ENCODE peak calls at places on chromosomes 1 and 21, in four cellular contexts. One of them, this sample, is unnamed. For H3K4me1 and H3K9me3, the result is how much of the 10 kb centered on the place peaks cover.

GRCh38 chr1:153364181-153364580 is 6.5 kb downstream of the S100A9 start:
- DNase-seq in endothelial cell of umbilical vein: no peak
- DNase-seq in DND-41: no peak
- DNase-seq in SJSA1: no peak
- DNase-seq in this sample: no peak

GRCh38 chr1:178908358-178908757 is 37.5 kb upstream of the ANGPTL1 start:
- DNase-seq in endothelial cell of umbilical vein: no peak
- DNase-seq in DND-41: no peak
- DNase-seq in SJSA1: no peak
- DNase-seq in this sample: no peak

GRCh38 chr1:171912509-171913185 is 71.3 kb downstream of the DNM3 start:
- DNase-seq in endothelial cell of umbilical vein: no peak
- DNase-seq in DND-41: no peak
- DNase-seq in SJSA1: no peak
- DNase-seq in this sample: no peak

GRCh38 chr1:160219062-160219929 is 14.1 kb downstream of the PEA15 start:
- DNase-seq in endothelial cell of umbilical vein: peak
- DNase-seq in DND-41: no peak
- DNase-seq in SJSA1: peak
- DNase-seq in this sample: no peak

GRCh38 chr1:65942476-65942875 is 149.8 kb downstream of the PDE4B start:
- DNase-seq in endothelial cell of umbilical vein: no peak
- DNase-seq in DND-41: no peak
- DNase-seq in SJSA1: no peak
- DNase-seq in this sample: no peak

GRCh38 chr1:98049370-98050115 is 128.7 kb upstream of the DPYD start:
- DNase-seq in endothelial cell of umbilical vein: peak
- DNase-seq in DND-41: no peak
- DNase-seq in SJSA1: no peak
- DNase-seq in this sample: no peak

GRCh38 chr1:69710484-69710883 is 142.8 kb downstream of the LRRC7 start:
- DNase-seq in endothelial cell of umbilical vein: peak
- DNase-seq in DND-41: no peak
- DNase-seq in SJSA1: no peak
- DNase-seq in this sample: no peak

GRCh38 chr1:164137273-164137947 is 421.6 kb upstream of the PBX1 start:
- DNase-seq in endothelial cell of umbilical vein: no peak
- DNase-seq in DND-41: no peak
- DNase-seq in SJSA1: no peak
- DNase-seq in this sample: no peak

GRCh38 chr1:204080163-204080903 is 7.4 kb downstream of the SOX13 start:
- DNase-seq in endothelial cell of umbilical vein: no peak
- DNase-seq in DND-41: no peak
- DNase-seq in SJSA1: peak
- DNase-seq in this sample: no peak

GRCh38 chr1:205293350-205294074 is 28.0 kb downstream of the NUAK2 start:
- DNase-seq in endothelial cell of umbilical vein: no peak
- DNase-seq in DND-41: no peak
- DNase-seq in SJSA1: no peak
- DNase-seq in this sample: no peak

GRCh38 chr1:7084232-7084894 is 299.1 kb downstream of the CAMTA1 start:
- DNase-seq in endothelial cell of umbilical vein: no peak
- DNase-seq in DND-41: no peak
- DNase-seq in SJSA1: no peak
- DNase-seq in this sample: no peak

DNA sequence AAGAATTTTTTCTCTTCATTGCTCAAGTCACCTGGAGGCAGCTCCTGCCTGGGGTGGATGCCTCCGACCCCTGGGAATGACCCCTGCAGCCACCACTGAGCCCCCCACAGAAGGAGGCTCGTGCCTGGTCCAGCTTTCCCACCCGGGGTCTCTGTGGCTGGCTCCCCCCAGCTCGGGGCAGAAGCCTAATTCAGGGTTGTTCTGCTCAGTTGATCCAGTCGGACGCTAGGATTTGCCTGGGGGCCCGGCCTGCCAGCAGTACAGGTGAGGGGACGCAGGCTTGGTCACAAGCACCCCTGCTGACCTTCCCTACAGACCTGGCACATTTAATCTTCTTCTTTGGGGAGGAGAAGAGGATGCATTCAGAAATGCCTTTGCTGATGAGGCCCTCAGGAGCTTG is 53.6 kb upstream of the POFUT2 start:
- DNase-seq in endothelial cell of umbilical vein: no peak
- DNase-seq in DND-41: no peak
- DNase-seq in SJSA1: no peak
- DNase-seq in this sample: no peak
- H3K27ac ChIP-seq in endothelial cell of umbilical vein: no peak
- H3K27ac ChIP-seq in DND-41: no peak
- H3K27ac ChIP-seq in SJSA1: no peak
- H3K27ac ChIP-seq in this sample: no peak

GRCh38 chr1:194176212-194176611 is 989.8 kb upstream of the B3GALT2 start:
- DNase-seq in endothelial cell of umbilical vein: no peak
- DNase-seq in DND-41: no peak
- DNase-seq in SJSA1: no peak
- DNase-seq in this sample: no peak

GRCh38 chr1:194175251-194175650 is 988.8 kb upstream of the B3GALT2 start:
- DNase-seq in endothelial cell of umbilical vein: no peak
- DNase-seq in DND-41: no peak
- DNase-seq in SJSA1: no peak
- DNase-seq in this sample: no peak

GRCh38 chr1:194171596-194171995 is 985.2 kb upstream of the B3GALT2 start:
- DNase-seq in endothelial cell of umbilical vein: no peak
- DNase-seq in DND-41: no peak
- DNase-seq in SJSA1: no peak
- DNase-seq in this sample: no peak

DNA sequence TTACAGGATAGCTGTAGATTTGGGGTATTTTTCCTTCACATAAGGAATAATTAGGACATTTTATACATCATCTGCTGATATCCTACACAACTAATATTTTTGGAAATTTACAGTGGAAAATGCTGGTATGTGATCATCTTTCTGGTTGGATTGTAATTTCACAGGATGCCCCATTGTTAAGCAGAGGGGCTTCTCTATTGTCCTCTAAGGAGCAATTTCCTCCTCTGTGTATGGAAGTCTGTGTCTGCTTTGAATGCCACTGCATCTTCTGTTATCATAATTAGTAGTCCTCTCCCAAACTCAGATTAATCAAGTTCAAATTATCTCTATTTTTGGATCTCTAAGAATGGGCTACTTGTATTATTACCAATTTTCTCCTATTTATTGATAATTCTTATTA is 988.1 kb upstream of the B3GALT2 start:
- DNase-seq in endothelial cell of umbilical vein: no peak
- DNase-seq in DND-41: no peak
- DNase-seq in SJSA1: no peak
- DNase-seq in this sample: no peak
- H3K4me1 ChIP-seq in endothelial cell of umbilical vein: under half
- H3K4me1 ChIP-seq in DND-41: under half
- H3K4me1 ChIP-seq in SJSA1: under half
- H3K4me1 ChIP-seq in this sample: under half

DNA sequence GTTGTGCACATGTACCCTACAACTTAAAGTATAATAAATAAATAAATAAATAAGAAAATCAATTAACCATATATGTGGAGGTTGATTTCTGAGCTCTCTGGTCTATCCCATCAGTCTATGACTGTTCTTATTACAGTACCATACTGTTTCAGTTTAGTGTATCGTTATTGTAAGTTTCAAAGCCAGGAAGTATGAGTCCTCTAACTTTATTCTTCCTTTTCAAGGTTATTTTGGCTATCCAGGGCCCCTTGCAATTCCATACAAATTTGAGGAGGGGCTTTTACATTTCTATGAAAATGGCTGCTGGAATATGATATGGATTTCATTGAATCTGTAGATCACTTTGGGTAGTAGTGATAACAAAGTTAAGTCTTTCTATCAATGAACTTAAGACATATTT is 96.9 kb upstream of the BCL9 start:
- DNase-seq in endothelial cell of umbilical vein: no peak
- DNase-seq in DND-41: no peak
- DNase-seq in SJSA1: no peak
- DNase-seq in this sample: no peak
- H3K9me3 ChIP-seq in endothelial cell of umbilical vein: under half
- H3K9me3 ChIP-seq in DND-41: under half
- H3K9me3 ChIP-seq in SJSA1: under half
- H3K9me3 ChIP-seq in this sample: under half

GRCh38 chr1:59418361-59418760 is 121.5 kb downstream of the FGGY start:
- DNase-seq in endothelial cell of umbilical vein: no peak
- DNase-seq in DND-41: no peak
- DNase-seq in SJSA1: no peak
- DNase-seq in this sample: no peak
- H3K27ac ChIP-seq in endothelial cell of umbilical vein: no peak
- H3K27ac ChIP-seq in DND-41: no peak
- H3K27ac ChIP-seq in SJSA1: no peak
- H3K27ac ChIP-seq in this sample: no peak

This sample was measured in naive thymus-derived CD4-positive, alpha-beta T cell.